ENCODE peak calls at places on chromosomes 7 and 10, in six cellular contexts. L, O, U, X, K and P are unnamed samples.

GRCh38 chr10:3220853-3221252 is 48.3 kb upstream of the PITRM1 start:
- DNase-seq in O (no peak), X (no peak), L (peak; percentile 88), K (no peak), U (no peak), P (peak; percentile 44)

GRCh38 chr10:14625210-14625621 is 149.5 kb downstream of the FAM107B start:
- DNase-seq in O (no peak), X (no peak), U (no peak), K (no peak), L (no peak), P (peak; percentile 29)

GRCh38 chr7:76260171-76260703 is 42.2 kb upstream of the HSPB1 start:
- DNase-seq in X (peak; percentile 98), K (no peak), L (no peak), O (peak; percentile 96), U (peak; percentile 92), P (peak; percentile 49)

GRCh38 chr7:137838706-137839315 is 8.0 kb downstream of the DGKI start:
- DNase-seq in O (no peak), X (no peak), L (no peak), U (no peak), K (no peak), P (no peak)

GRCh38 chr7:75575488-75576112 is 83.5 kb downstream of the SPDYE5 start:
- DNase-seq in X (no peak), U (no peak), L (no peak), K (no peak), O (no peak), P (no peak)

GRCh38 chr7:47458057-47458456 is 123.9 kb downstream of the TNS3 start:
- DNase-seq in U (no peak), K (no peak), X (no peak), O (no peak), L (peak; percentile 99), P (peak; percentile 91)

GRCh38 chr7:56175086-56175760 is 59.0 kb upstream of the NUPR2 start:
- DNase-seq in U (no peak), L (no peak), O (no peak), X (no peak), K (peak; percentile 34), P (no peak)

GRCh38 chr7:36185732-36186131 is 32.7 kb downstream of the EEPD1 start:
- DNase-seq in U (no peak), O (no peak), L (peak; percentile 42), X (no peak), K (no peak), P (peak; percentile 35)

GRCh38 chr7:93890041-93890463 is 501 bp downstream of the TFPI2 start:
- DNase-seq in U (peak; percentile 21), X (peak; percentile 68), K (peak; percentile 32), O (peak; percentile 25), L (peak; percentile 63), P (peak; percentile 73)

GRCh38 chr10:10131984-10132383 is 885.7 kb upstream of the CELF2 start:
- DNase-seq in X (no peak), O (no peak), U (no peak), L (no peak), K (no peak), P (peak; percentile 76)

GRCh38 chr10:79018591-79019011 is 50.2 kb upstream of the ZMIZ1 start:
- DNase-seq in O (no peak), K (no peak), L (peak; percentile 28), U (no peak), X (no peak), P (peak; percentile 57)

GRCh38 chr7:151380199-151381082 is 29.4 kb downstream of the WDR86 start:
- DNase-seq in K (no peak), U (no peak), L (no peak), O (no peak), X (no peak), P (no peak)

GRCh38 chr7:116197355-116197754 is 13.0 kb upstream of the TES start:
- DNase-seq in O (no peak), L (no peak), K (no peak), X (no peak), U (no peak), P (no peak)

GRCh38 chr7:116195451-116195850 is 14.9 kb upstream of the TES start:
- DNase-seq in O (no peak), U (no peak), L (peak; percentile 73), X (no peak), K (no peak), P (no peak)

GRCh38 chr7:116200963-116201362 is 9.4 kb upstream of the TES start:
- DNase-seq in X (no peak), U (no peak), L (peak; percentile 44), O (no peak), K (no peak), P (no peak)

GRCh38 chr7:116196947-116197346 is 13.4 kb upstream of the TES start:
- DNase-seq in X (no peak), O (no peak), L (no peak), K (no peak), U (no peak), P (no peak)

GRCh38 chr7:116198748-116199410 is 11.5 kb upstream of the TES start:
- DNase-seq in O (no peak), U (no peak), K (peak; percentile 50), L (peak; percentile 31), X (no peak), P (no peak)
- H4K8ac ChIP-seq in O (no peak overlapping the region), U (no peak overlapping the region), K (no peak overlapping the region), L (no peak overlapping the region), X (no peak overlapping the region), P (no peak overlapping the region)

DNA sequence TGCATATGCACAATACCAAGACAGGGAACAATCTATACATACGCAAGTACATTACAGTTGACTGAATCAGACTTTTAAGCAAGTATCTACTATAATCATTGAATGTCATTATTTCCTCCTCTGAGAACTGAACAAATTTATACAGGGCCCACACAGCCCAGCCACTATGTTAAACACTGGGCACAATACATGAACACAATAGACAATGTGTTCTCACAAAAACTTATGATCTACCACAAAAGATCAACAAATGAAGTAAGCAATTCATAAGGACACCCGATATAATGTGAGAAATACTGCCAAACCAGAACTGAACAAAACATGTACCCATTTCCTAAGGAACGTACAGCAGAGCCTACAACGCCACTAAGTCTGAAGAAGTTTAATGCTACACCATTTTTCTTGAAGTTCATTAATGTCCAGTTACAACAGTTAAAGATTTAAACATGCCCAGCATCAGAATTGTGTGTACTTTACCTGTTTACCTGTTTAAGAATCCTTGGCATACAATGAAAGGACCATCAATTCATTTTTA is 31.5 kb downstream of the SHTN1 start:
- DNase-seq in U (no peak), L (no peak), O (no peak), K (no peak), X (no peak), P (no peak)
- H3K14ac ChIP-seq in U (no peak overlapping the region), L (no peak overlapping the region), O (no peak overlapping the region), K (no peak overlapping the region), X (no peak overlapping the region), P (no peak overlapping the region)

GRCh38 chr7:114708646-114709045 is 213.2 kb upstream of the MDFIC start:
- DNase-seq in X (peak; percentile 69), U (no peak), O (peak; percentile 46), L (no peak), K (no peak), P (no peak)
- H4K91ac ChIP-seq in X (no peak overlapping the region), U (no peak overlapping the region), O (no peak overlapping the region), L (no peak overlapping the region), K (no peak overlapping the region), P (no peak overlapping the region)

GRCh38 chr7:107169120-107170050 is 582 bp downstream of the HBP1 start:
- DNase-seq in L (peak; percentile 96), U (peak; percentile 97), K (peak; percentile 95), O (peak; percentile 90), X (peak; percentile 97), P (peak; percentile 98)
- H4K8ac ChIP-seq in L (peak overlapping the region; percentile 70), U (no peak overlapping the region), K (peak overlapping the region; percentile 86), O (peak overlapping the region; percentile 98), X (no peak overlapping the region), P (peak overlapping the region; percentile 92)

GRCh38 chr7:87581723-87582122 is 19.0 kb downstream of the ABCB1 start:
- DNase-seq in U (no peak), X (no peak), L (no peak), O (no peak), K (no peak), P (no peak)
- H3K14ac ChIP-seq in U (no peak overlapping the region), X (no peak overlapping the region), L (no peak overlapping the region), O (no peak overlapping the region), K (no peak overlapping the region), P (no peak overlapping the region)

DNA sequence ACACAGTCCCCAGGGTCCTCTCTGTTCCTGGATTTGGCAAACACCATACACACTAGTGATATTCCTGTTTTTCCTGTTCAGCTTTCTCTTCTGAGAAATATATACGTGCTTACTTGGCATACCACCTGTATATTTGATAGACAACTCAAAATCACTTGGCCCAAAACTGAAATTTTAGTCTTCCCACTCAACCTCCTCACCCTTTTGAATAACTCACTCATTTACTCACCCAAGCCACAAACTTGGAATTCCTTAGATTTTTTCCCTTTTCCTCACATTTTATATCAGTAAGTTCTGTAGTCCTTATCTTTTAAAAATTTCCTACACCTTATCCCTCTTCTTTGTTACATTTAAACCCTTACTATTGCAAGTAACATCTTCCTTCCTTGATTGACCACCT is 143.4 kb downstream of the PPP1R3A start:
- DNase-seq in X (no peak), K (no peak), O (no peak), U (no peak), L (no peak), P (no peak)
- H4K91ac ChIP-seq in X (no peak overlapping the region), K (no peak overlapping the region), O (no peak overlapping the region), U (no peak overlapping the region), L (no peak overlapping the region), P (no peak overlapping the region)

GRCh38 chr10:89651205-89651915 is 6.3 kb upstream of the PANK1 start:
- DNase-seq in L (no peak), U (no peak), X (no peak), K (no peak), O (no peak), P (no peak)
- H4K8ac ChIP-seq in L (no peak overlapping the region), U (no peak overlapping the region), X (no peak overlapping the region), K (no peak overlapping the region), O (no peak overlapping the region), P (no peak overlapping the region)

GRCh38 chr10:100653957-100654834 is 91.2 kb upstream of the PAX2 start:
- DNase-seq in U (no peak), O (no peak), L (no peak), X (peak; percentile 66), K (no peak), P (no peak)
- H3K14ac ChIP-seq in U (no peak overlapping the region), O (no peak overlapping the region), L (no peak overlapping the region), X (no peak overlapping the region), K (no peak overlapping the region), P (no peak overlapping the region)

DNA sequence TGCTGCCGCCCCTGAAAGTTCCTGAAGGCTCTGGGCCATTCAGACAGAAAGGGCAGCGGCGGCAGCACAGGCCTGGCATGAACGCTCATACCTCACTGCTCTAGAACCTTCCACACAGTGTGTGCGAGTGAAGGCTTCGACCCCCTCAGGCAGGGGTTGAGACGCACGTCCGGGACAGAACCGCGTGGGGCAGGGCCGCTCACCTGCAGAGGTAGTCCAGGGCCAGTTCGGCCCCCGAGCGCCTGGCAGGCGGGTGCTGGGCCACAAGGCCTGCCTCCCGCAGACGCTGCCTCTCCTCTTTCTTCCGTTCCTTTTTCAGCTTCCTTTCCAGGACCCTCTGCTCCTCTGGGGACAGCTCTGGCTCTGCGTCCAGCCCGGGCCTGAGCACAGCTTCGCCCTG is 26.8 kb downstream of the CYP2W1 start:
- DNase-seq in U (no peak), O (no peak), L (no peak), X (no peak), K (no peak), P (no peak)
- H4K91ac ChIP-seq in U (no peak overlapping the region), O (no peak overlapping the region), L (no peak overlapping the region), X (no peak overlapping the region), K (no peak overlapping the region), P (no peak overlapping the region)